ENCODE peak calls at places on chromosomes 4 and X, in four cellular contexts. V, O, S and X are unnamed samples.

GRCh38 chr4:151429957-151430548 is 21.1 kb downstream of the FHIP1A start:
- DNase-seq in V (no peak), O (no peak), S (no peak), X (no peak)

GRCh38 chr4:89001647-89002518 is 55.1 kb downstream of the FAM13A start:
- DNase-seq in V (no peak), O (no peak), S (no peak), X (no peak)

GRCh38 chr4:11698846-11699590 is 270.3 kb upstream of the HS3ST1 start:
- DNase-seq in V (no peak), O (peak), S (no peak), X (no peak)

GRCh38 chrX:111784667-111785066 is 91.3 kb upstream of the TRPC5OS start:
- DNase-seq in V (no peak), O (no peak), S (no peak), X (no peak)

GRCh38 chrX:105711805-105712204 is 110.5 kb upstream of the NRK start:
- DNase-seq in V (no peak), O (no peak), S (no peak), X (no peak)

GRCh38 chr4:120130786-120131185 is 64.1 kb upstream of the MAD2L1 start:
- DNase-seq in V (no peak), O (no peak), S (no peak), X (no peak)

GRCh38 chr4:173264960-173265281 is 69.2 kb downstream of the HMGB2 start:
- DNase-seq in V (no peak), O (no peak), S (no peak), X (no peak)

GRCh38 chr4:4480205-4480604 is 61.6 kb downstream of the STX18 start:
- DNase-seq in V (no peak), O (no peak), S (no peak), X (no peak)

GRCh38 chrX:145729635-145730034 is 88.0 kb upstream of the SLITRK2 start:
- DNase-seq in V (no peak), O (peak), S (no peak), X (no peak)

GRCh38 chr4:95431678-95432077 is 117.1 kb downstream of the UNC5C start:
- DNase-seq in V (no peak), O (no peak), S (no peak), X (no peak)

GRCh38 chr4:185232370-185232769 is 23.0 kb downstream of the SNX25 start:
- DNase-seq in V (no peak), O (no peak), S (no peak), X (no peak)

GRCh38 chr4:5478697-5479096 is 229.7 kb downstream of the EVC2 start:
- DNase-seq in V (peak), O (no peak), S (no peak), X (no peak)

GRCh38 chrX:115345654-115346014 is 56.1 kb downstream of the LUZP4 start:
- DNase-seq in V (no peak), O (no peak), S (no peak), X (no peak)

GRCh38 chr4:72390409-72390808 is 178.6 kb downstream of the ADAMTS3 start:
- DNase-seq in V (no peak), O (peak), S (no peak), X (no peak)

GRCh38 chr4:127997534-127998388 is 32.6 kb downstream of the ABHD18 start:
- DNase-seq in V (no peak), O (peak), S (no peak), X (no peak)

GRCh38 chrX:130893356-130894085 is 9.5 kb downstream of the ENOX2 start:
- DNase-seq in V (no peak), O (peak), S (no peak), X (no peak)

GRCh38 chr4:83581411-83582288 is 45.7 kb downstream of the GPAT3 start:
- DNase-seq in V (no peak), O (no peak), S (no peak), X (no peak)

GRCh38 chrX:70436380-70436779 is 8.3 kb upstream of the DLG3 start:
- DNase-seq in V (no peak), O (peak), S (no peak), X (no peak)
- TF ChIP-seq CTCF in V (no peak), O (peak), S (peak), X (peak)

DNA sequence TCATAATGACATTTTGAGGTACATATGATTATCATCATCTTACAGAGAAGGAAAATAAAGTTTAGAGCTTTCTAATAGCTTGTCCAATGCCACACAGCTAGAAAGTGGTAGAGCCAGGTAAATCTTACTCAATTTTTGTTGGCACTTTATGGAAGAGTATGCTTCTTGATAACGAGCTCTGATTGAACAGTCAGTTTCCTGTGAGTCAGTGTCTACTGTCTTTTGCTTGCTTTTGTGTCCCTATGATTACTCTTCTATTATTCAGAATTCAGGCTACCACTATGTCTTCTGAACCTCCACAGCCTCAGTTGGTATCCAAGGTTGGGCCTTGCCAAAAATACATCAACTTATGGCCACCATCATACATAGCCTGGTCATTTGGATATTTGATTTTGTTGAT is 2.6 kb downstream of the FAAH2 start:
- DNase-seq in V (no peak), O (no peak), S (no peak), X (no peak)
- TF ChIP-seq CTCF in V (no peak), O (no peak), S (no peak), X (no peak)

GRCh38 chr4:53173576-53173975 is 192.3 kb downstream of the SCFD2 start:
- DNase-seq in V (no peak), O (no peak), S (no peak), X (no peak)
- TF ChIP-seq CTCF in V (no peak), O (no peak), S (no peak), X (no peak)

DNA sequence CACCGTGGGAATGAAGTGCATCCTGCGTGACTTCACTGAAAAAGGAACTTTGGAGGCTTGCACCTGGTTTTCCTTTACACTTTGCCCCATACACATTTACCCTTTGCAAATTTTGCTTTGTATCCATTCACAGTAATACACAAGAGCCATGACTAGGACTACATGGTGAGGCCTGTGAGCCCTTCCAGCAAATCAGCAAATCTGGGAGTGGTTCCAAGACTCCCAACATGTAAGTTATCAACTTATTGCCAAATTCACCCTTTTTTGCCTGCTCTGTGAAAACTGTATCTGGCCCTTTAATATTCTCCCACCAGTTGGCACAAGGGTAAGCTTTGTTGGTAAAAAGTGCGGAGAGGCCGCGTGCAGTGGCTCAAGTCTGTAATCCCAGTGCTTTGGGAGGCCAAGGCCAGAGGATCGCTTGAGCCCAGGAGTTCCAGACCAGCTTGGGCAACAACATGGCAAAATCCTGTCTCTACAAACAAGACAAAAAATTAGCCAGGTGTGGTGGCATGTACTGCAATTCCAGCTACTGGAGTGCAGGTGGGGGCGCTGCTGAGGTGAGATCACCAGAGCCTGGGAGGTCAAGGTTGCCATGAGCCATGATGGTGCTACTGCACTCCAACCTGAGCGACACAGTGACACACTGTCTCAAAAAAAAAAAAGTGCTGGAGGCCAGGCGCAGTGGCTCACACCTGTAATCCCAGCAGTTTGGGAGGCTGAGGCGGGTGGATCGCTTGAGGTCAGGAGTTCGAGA is 5.0 kb downstream of the PRMT9 start:
- DNase-seq in V (no peak), O (no peak), S (no peak), X (no peak)
- TF ChIP-seq CTCF in V (no peak), O (no peak), S (peak), X (no peak)

DNA sequence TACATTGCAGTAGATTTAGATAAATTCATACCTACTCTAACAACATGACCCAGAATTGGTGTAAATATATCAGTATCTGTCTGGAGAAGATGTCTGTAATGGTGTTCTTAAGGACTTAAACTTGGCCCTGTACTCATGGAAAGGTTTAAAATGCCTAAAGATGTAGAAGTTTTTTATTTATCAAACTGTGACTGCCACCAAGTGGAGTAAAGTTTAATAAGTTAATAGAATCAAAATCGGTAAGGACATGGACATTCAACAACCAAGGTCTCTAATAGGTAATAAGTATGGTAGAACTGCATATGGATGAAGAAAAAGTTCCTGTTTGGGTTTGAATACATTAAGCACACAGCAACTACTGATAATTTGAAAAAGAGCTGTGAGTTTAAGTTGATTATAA is 474.0 kb upstream of the NDST3 start:
- DNase-seq in V (no peak), O (no peak), S (no peak), X (no peak)
- TF ChIP-seq CTCF in V (no peak), O (no peak), S (no peak), X (peak)

GRCh38 chr4:69060651-69061308 is 35.5 kb upstream of the UGT2B7 start:
- DNase-seq in V (no peak), O (peak), S (no peak), X (no peak)
- TF ChIP-seq CTCF in V (no peak), O (peak), S (no peak), X (no peak)

GRCh38 chr4:133124746-133125145 is 24.3 kb upstream of the PCDH10 start:
- DNase-seq in V (no peak), O (no peak), S (no peak), X (no peak)

GRCh38 chr4:133131829-133132485 is 17.1 kb upstream of the PCDH10 start:
- DNase-seq in V (no peak), O (no peak), S (no peak), X (no peak)

GRCh38 chr4:133129237-133129636 is 19.9 kb upstream of the PCDH10 start:
- DNase-seq in V (no peak), O (peak), S (no peak), X (no peak)

DNA sequence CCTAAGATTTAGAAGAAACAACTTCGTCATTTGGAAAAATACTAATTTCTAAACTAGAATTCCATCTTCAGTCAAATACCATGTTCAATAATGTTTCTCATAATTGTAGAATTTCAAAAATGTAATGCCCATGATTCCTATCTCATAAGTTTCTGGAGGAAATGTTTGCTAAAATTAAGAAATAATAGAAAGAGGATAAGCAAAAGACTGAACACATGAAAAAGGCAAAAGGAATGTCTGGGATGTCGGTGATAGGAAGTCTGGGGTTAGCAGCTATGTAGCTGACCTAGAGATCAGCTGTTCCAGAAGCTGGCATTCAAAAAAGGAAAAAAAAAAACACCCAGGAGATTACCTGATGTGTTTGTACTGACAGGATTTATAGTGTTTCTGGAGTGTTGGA is 18.9 kb upstream of the PCDH10 start:
- DNase-seq in V (no peak), O (peak), S (no peak), X (no peak)
- TF ChIP-seq CTCF in V (no peak), O (no peak), S (no peak), X (no peak)

GRCh38 chrX:51496501-51497291 is at the start of gene NUDT11:
- DNase-seq in V (peak), O (peak), S (peak), X (peak)

GRCh38 chrX:51494409-51494808 is 2.0 kb downstream of the NUDT11 start:
- DNase-seq in V (no peak), O (peak), S (no peak), X (no peak)
- TF ChIP-seq CTCF in V (no peak), O (no peak), S (peak), X (peak)

GRCh38 chrX:108224218-108224617 is 132.6 kb downstream of the ATG4A start:
- DNase-seq in V (no peak), O (no peak), S (no peak), X (no peak)
- TF ChIP-seq CTCF in V (no peak), O (no peak), S (no peak), X (no peak)